ENCODE peak calls at places on chromosomes 1 and 21, in seven cellular contexts. O, C, X, A, T, U and K are unnamed samples.

GRCh38 chr1:93180723-93181613 is at the start of gene CCDC18:
- DNase-seq in O (peak; percentile 44), C (peak; percentile 64), X (peak; percentile 56), A (no peak), T (peak; percentile 79), U (peak; percentile 21), K (peak; percentile 49)

GRCh38 chr1:106608836-106609235 is 447.6 kb upstream of the PRMT6 start:
- DNase-seq in O (no peak), C (no peak), X (no peak), A (no peak), T (no peak), U (no peak), K (no peak)

GRCh38 chr1:231170875-231171274 is 9.0 kb downstream of the TRIM67 start:
- DNase-seq in O (no peak), C (peak; percentile 33), X (no peak), A (no peak), T (peak; percentile 43), U (peak; percentile 18), K (no peak)

GRCh38 chr1:14598498-14599172 is at the start of gene KAZN:
- DNase-seq in O (no peak), C (no peak), X (no peak), A (no peak), T (no peak), U (no peak), K (peak; percentile 72)

GRCh38 chr1:229024528-229025119 is 246.3 kb upstream of the RAB4A start:
- DNase-seq in O (peak; percentile 90), C (peak; percentile 81), X (no peak), A (no peak), T (peak; percentile 74), U (peak; percentile 59), K (no peak)

GRCh38 chr1:15816674-15817073 is 9.2 kb upstream of the UQCRHL start:
- DNase-seq in O (no peak), C (no peak), X (no peak), A (no peak), T (no peak), U (no peak), K (no peak)

GRCh38 chr1:53077599-53077965 is 15.6 kb downstream of the PODN start:
- DNase-seq in O (no peak), C (no peak), X (no peak), A (no peak), T (no peak), U (no peak), K (no peak)

GRCh38 chr1:164320780-164321683 is 238.0 kb upstream of the PBX1 start:
- DNase-seq in O (no peak), C (no peak), X (no peak), A (peak; percentile 15), T (no peak), U (no peak), K (peak; percentile 58)

GRCh38 chr1:168861421-168862023 is 132.5 kb upstream of the DPT start:
- DNase-seq in O (no peak), C (peak; percentile 67), X (no peak), A (no peak), T (no peak), U (peak; percentile 69), K (no peak)

GRCh38 chr1:147171399-147172167 is 687 bp downstream of the PRKAB2 start:
- DNase-seq in O (no peak), C (peak; percentile 13), X (no peak), A (no peak), T (peak; percentile 35), U (no peak), K (peak; percentile 43)

GRCh38 chr1:114032271-114033218 is 53.3 kb downstream of the OLFML3 start:
- DNase-seq in O (peak; percentile 87), C (peak; percentile 29), X (no peak), A (no peak), T (no peak), U (no peak), K (no peak)

GRCh38 chr1:215219372-215219771 is 136.8 kb downstream of the KCNK2 start:
- DNase-seq in O (peak; percentile 6), C (no peak), X (no peak), A (no peak), T (no peak), U (no peak), K (no peak)

GRCh38 chr1:42453386-42453785 is 2.4 kb downstream of the ZMYND12 start:
- DNase-seq in O (no peak), C (no peak), X (no peak), A (no peak), T (no peak), U (no peak), K (no peak)

GRCh38 chr1:59323879-59324278 is 27.0 kb downstream of the FGGY start:
- DNase-seq in O (peak; percentile 36), C (no peak), X (no peak), A (no peak), T (no peak), U (no peak), K (no peak)

GRCh38 chr1:116724765-116725375 is 29.4 kb upstream of the CD2 start:
- DNase-seq in O (peak; percentile 52), C (peak; percentile 58), X (no peak), A (no peak), T (peak; percentile 88), U (peak; percentile 51), K (peak; percentile 42)

GRCh38 chr1:241837413-241837812 is 10.6 kb upstream of the EXO1 start:
- DNase-seq in O (no peak), C (peak; percentile 21), X (no peak), A (no peak), T (no peak), U (no peak), K (no peak)

GRCh38 chr21:34833465-34833864 is 164.7 kb downstream of the CLIC6 start:
- DNase-seq in O (no peak), C (no peak), X (no peak), A (no peak), T (no peak), U (no peak), K (peak; percentile 43)

GRCh38 chr1:18158731-18159130 is 51.1 kb downstream of the IGSF21 start:
- DNase-seq in O (no peak), C (no peak), X (no peak), A (no peak), T (no peak), U (no peak), K (no peak)

GRCh38 chr1:18157352-18157751 is 49.8 kb downstream of the IGSF21 start:
- DNase-seq in O (no peak), C (no peak), X (no peak), A (no peak), T (no peak), U (no peak), K (no peak)

GRCh38 chr1:18157968-18158367 is 50.4 kb downstream of the IGSF21 start:
- DNase-seq in O (no peak), C (no peak), X (no peak), A (no peak), T (no peak), U (no peak), K (no peak)

GRCh38 chr1:18160290-18160942 is 52.8 kb downstream of the IGSF21 start:
- DNase-seq in O (no peak), C (no peak), X (no peak), A (no peak), T (no peak), U (no peak), K (no peak)

GRCh38 chr1:18161690-18162089 is 54.1 kb downstream of the IGSF21 start:
- DNase-seq in O (no peak), C (no peak), X (no peak), A (no peak), T (no peak), U (no peak), K (no peak)
- H3K4me1 ChIP-seq in O (no peaks in the 10 kb centered on the region), C (no peaks in the 10 kb centered on the region), X (no peaks in the 10 kb centered on the region), A (no peaks in the 10 kb centered on the region), T (no peaks in the 10 kb centered on the region), U (no peaks in the 10 kb centered on the region), K (peaks cover 8% of the 10 kb centered on the region)

DNA sequence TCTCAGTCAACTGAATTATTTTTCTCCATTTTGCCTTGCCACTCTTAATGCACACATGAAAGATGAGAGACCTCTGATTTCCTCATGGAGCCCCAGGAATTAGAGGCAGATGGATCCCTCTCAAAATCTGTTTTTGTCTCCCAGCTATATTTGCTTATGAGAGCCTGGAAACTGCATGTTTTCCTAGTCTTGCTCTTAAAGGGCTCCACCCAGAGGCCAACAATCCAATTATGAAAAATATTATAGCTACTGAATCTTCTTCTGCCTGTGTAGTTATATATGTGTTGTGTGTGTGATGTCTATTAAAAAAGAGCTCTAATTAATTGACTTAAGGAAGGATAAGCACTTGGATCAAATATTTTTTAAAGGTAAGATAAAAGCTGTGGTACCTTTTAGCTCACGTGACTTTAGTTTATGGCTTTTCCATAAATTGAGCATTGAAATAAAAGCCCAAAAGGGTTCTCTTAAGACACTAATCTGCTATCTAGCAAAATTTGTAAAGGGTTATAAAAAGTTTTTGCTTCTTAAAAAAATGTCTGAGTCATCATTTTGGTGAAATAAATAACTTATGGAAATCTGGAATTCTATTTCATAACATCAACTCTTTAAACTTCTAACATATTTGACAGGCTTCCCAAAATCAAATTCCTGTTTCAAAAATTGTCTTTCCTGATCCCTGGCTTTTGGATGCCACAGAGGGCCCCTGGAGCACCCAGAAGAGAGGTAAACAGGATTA is 31.2 kb upstream of the TSPEAR start:
- DNase-seq in O (peak; percentile 4), C (peak; percentile 33), X (no peak), A (no peak), T (peak; percentile 41), U (peak; percentile 30), K (no peak)
- TF ChIP-seq CTCF in O (peak; percentile 17), C (peak; percentile 48), X (peak; percentile 23), A (no peak), T (peak; percentile 67), U (peak; percentile 60), K (peak; percentile 37)

DNA sequence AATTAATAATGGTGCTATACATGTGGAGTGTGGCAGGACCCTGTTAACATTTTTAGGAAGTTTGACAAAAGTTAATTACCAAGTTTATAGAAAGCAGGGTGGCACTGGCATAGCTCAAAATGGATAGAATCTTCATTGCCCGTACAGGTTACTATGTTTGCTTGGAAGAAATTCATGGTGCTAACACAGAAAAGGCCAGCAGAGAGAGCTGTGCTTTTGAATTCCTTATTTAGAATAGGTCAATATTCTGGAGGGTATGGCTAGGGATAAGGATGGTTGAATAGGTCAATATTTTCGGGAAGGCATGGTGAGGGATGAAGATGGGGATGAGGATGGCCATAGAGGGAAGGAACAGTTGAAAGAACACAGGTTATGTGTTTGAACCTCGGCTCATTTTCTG is 345.1 kb downstream of the LMO4 start:
- DNase-seq in O (no peak), C (no peak), X (no peak), A (no peak), T (no peak), U (no peak), K (no peak)
- TF ChIP-seq RFX5 in O (no peak), C (no peak), X (no peak), A (no peak), T (no peak), U (no peak), K (no peak)

GRCh38 chr1:206696812-206697585 is 12.3 kb downstream of the MAPKAPK2 start:
- DNase-seq in O (no peak), C (no peak), X (no peak), A (no peak), T (no peak), U (no peak), K (no peak)

GRCh38 chr1:206698011-206698410 is 13.3 kb downstream of the MAPKAPK2 start:
- DNase-seq in O (no peak), C (no peak), X (no peak), A (no peak), T (no peak), U (no peak), K (no peak)

GRCh38 chr1:206698990-206699586 is 14.4 kb downstream of the MAPKAPK2 start:
- DNase-seq in O (no peak), C (no peak), X (no peak), A (no peak), T (no peak), U (no peak), K (no peak)

GRCh38 chr1:206700445-206701036 is 15.8 kb downstream of the MAPKAPK2 start:
- DNase-seq in O (peak; percentile 65), C (no peak), X (no peak), A (no peak), T (no peak), U (no peak), K (no peak)

GRCh38 chr1:206699626-206700025 is 14.9 kb downstream of the MAPKAPK2 start:
- DNase-seq in O (no peak), C (no peak), X (no peak), A (no peak), T (no peak), U (peak; percentile 74), K (no peak)
- H3K4me1 ChIP-seq in O (peaks cover 25% of the 10 kb centered on the region), C (peaks cover 34% of the 10 kb centered on the region), X (peaks cover 41% of the 10 kb centered on the region), A (peaks cover 8% of the 10 kb centered on the region), T (no peaks in the 10 kb centered on the region), U (peaks cover 52% of the 10 kb centered on the region), K (peaks cover 1% of the 10 kb centered on the region)